ENCODE peak calls at places on chromosome 19, in four cellular contexts. One of them, this sample, is unnamed.

GRCh38 chr19:400976-401835 is 7.7 kb downstream of the C2CD4C start:
- DNase-seq in HepG2: no peak
- DNase-seq in A549: no peak
- DNase-seq in GM12878: no peak
- DNase-seq in this sample: no peak

GRCh38 chr19:48807590-48808308 is 3.1 kb downstream of the BCAT2 start:
- DNase-seq in HepG2: peak; percentile 50
- DNase-seq in A549: no peak
- DNase-seq in GM12878: no peak
- DNase-seq in this sample: peak; percentile 30

GRCh38 chr19:44891016-44891882 is at the start of gene TOMM40:
- DNase-seq in HepG2: peak; percentile 99
- DNase-seq in A549: peak; percentile 99
- DNase-seq in GM12878: no peak
- DNase-seq in this sample: no peak

GRCh38 chr19:927707-928401 is 2.0 kb downstream of the ARID3A start:
- DNase-seq in HepG2: no peak
- DNase-seq in A549: no peak
- DNase-seq in GM12878: no peak
- DNase-seq in this sample: no peak

GRCh38 chr19:2233601-2234280 is 2.4 kb downstream of the PLEKHJ1 start:
- DNase-seq in HepG2: no peak
- DNase-seq in A549: no peak
- DNase-seq in GM12878: no peak
- DNase-seq in this sample: no peak

GRCh38 chr19:2887391-2887914 is 13.3 kb upstream of the ZNF57 start:
- DNase-seq in HepG2: peak; percentile 76
- DNase-seq in A549: peak; percentile 46
- DNase-seq in GM12878: no peak
- DNase-seq in this sample: peak; percentile 46

GRCh38 chr19:1910169-1910568 is 5.0 kb downstream of the ADAT3 start:
- DNase-seq in HepG2: no peak
- DNase-seq in A549: no peak
- DNase-seq in GM12878: no peak
- DNase-seq in this sample: no peak

GRCh38 chr19:42269518-42270345 is 680 bp downstream of the CIC start:
- DNase-seq in HepG2: no peak
- DNase-seq in A549: no peak
- DNase-seq in GM12878: no peak
- DNase-seq in this sample: no peak

GRCh38 chr19:47445937-47446402 is 25.7 kb downstream of the SLC8A2 start:
- DNase-seq in HepG2: no peak
- DNase-seq in A549: no peak
- DNase-seq in GM12878: no peak
- DNase-seq in this sample: peak; percentile 61

GRCh38 chr19:6065685-6066365 is 44.5 kb downstream of the RFX2 start:
- DNase-seq in HepG2: peak; percentile 87
- DNase-seq in A549: peak; percentile 66
- DNase-seq in GM12878: no peak
- DNase-seq in this sample: peak; percentile 88

GRCh38 chr19:2325261-2326046 is 2.9 kb downstream of the LSM7 start:
- DNase-seq in HepG2: no peak
- DNase-seq in A549: no peak
- DNase-seq in GM12878: no peak
- DNase-seq in this sample: no peak

GRCh38 chr19:860481-861098 is 1.1 kb downstream of the CFD start:
- DNase-seq in HepG2: peak; percentile 53
- DNase-seq in A549: peak; percentile 75
- DNase-seq in GM12878: no peak
- DNase-seq in this sample: peak; percentile 91

GRCh38 chr19:737591-738093 is 13.3 kb upstream of the MISP start:
- DNase-seq in HepG2: peak; percentile 41
- DNase-seq in A549: peak; percentile 55
- DNase-seq in GM12878: no peak
- DNase-seq in this sample: peak; percentile 91

GRCh38 chr19:6378036-6378435 is 2.3 kb upstream of the PSPN start:
- DNase-seq in HepG2: no peak
- DNase-seq in A549: no peak
- DNase-seq in GM12878: no peak
- DNase-seq in this sample: no peak

GRCh38 chr19:46618670-46619231 is 6.1 kb downstream of the PTGIR start:
- DNase-seq in HepG2: no peak
- DNase-seq in A549: no peak
- DNase-seq in GM12878: peak; percentile 77
- DNase-seq in this sample: no peak

GRCh38 chr19:55352746-55353145 is 1.8 kb downstream of the COX6B2 start:
- DNase-seq in HepG2: no peak
- DNase-seq in A549: no peak
- DNase-seq in GM12878: no peak
- DNase-seq in this sample: no peak

GRCh38 chr19:8334458-8335342 is 8.4 kb downstream of the KANK3 start:
- DNase-seq in HepG2: peak; percentile 27
- DNase-seq in A549: peak; percentile 76
- DNase-seq in GM12878: no peak
- DNase-seq in this sample: peak; percentile 73
- TF ChIP-seq MAX in HepG2: no peak
- TF ChIP-seq MAX in A549: no peak
- TF ChIP-seq MAX in GM12878: no peak
- TF ChIP-seq MAX in this sample: no peak

DNA sequence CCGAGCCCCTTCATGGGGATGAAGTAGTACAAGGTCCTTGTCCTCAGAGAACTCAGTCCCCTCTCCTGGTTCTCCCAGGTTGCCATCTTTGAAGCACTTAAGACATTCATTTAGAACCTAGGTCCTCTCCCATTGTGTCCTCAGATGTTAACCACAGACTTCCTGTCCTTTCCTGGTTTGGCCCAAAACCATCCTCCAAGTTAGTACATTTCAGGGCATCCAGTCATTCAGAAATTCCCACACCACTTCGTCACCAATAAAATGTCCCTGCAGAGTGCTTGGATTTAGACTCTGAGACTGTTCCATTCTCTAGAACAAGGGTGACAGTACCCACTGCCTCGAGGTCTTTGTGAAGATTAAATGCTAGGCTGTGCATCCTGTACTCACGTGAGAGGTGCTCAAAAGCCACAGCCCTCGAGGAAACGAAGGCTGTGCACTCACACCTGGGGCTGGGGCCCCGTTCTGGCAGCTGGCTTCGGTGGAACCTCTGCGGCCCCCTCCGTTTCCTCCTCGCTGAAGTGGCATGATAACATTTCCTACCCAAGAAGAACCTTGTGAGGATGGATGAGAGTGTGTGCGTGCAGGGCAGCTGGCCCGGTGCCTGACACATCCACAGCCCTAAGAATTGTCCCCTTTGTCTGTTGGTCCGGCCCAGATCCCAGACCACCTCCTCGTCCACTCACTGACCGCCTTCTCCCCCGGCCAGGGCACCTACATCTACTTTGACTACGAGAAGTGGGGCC is 4.7 kb downstream of the LENG1 start:
- DNase-seq in HepG2: no peak
- DNase-seq in A549: no peak
- DNase-seq in GM12878: no peak
- DNase-seq in this sample: no peak
- TF ChIP-seq JUNB in HepG2: no peak
- TF ChIP-seq JUNB in A549: no peak
- TF ChIP-seq JUNB in GM12878: no peak
- TF ChIP-seq JUNB in this sample: no peak

DNA sequence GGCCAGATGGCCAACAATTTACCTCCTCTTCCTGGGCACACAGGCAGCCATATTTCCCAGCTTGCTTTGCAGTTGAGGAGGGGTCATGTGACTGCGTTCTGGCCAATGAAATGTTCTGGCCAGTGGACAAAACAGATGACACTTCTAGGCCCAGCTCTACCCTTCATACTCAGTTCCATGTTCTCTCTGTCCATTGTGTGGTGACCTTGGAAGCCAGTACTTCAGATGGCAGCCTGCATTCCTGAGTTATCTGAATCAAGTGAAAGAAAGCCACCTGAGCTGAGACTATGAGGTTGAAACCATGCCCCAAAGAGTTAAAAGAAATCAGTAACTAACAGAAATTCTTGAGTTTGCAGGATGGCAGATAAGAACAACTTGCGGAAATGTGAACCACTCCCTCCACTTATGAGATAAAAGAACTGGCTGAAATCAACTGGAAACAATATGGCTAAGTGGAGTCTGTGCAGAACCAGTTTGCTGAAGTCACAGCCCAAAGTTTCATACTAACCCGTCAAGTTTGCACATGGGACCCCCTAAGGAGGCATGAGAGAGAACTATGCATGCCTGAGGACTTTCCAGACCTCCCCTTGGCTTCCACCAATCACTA is 8.1 kb downstream of the FAM187B start:
- DNase-seq in HepG2: no peak
- DNase-seq in A549: no peak
- DNase-seq in GM12878: no peak
- DNase-seq in this sample: peak; percentile 61
- TF ChIP-seq MAX in HepG2: no peak
- TF ChIP-seq MAX in A549: no peak
- TF ChIP-seq MAX in GM12878: no peak
- TF ChIP-seq MAX in this sample: no peak

DNA sequence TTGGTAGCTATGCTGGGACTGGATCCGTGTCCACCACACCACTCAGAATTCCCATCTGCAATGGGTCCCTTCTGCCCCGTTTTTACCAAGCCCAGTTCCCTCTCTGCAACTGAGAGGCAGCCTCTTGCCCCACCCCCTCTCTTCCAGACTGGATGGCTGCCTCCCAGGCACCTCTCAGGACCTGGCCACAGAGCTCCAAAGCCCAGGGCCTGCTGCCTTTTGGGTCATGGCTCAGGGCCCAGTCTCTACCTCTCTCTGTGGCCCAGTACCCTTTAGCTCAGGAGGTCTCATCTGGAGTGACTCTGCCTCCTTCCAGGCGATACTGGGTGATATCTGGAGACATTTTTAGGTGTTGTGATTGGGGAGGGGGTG is 10.3 kb upstream of the ZBTB7A start:
- DNase-seq in HepG2: no peak
- DNase-seq in A549: no peak
- DNase-seq in GM12878: no peak
- DNase-seq in this sample: no peak
- TF ChIP-seq JUNB in HepG2: no peak
- TF ChIP-seq JUNB in A549: no peak
- TF ChIP-seq JUNB in GM12878: no peak
- TF ChIP-seq JUNB in this sample: no peak

GRCh38 chr19:9850235-9850959 is 15.3 kb downstream of the PIN1 start:
- DNase-seq in HepG2: no peak
- DNase-seq in A549: no peak
- DNase-seq in GM12878: no peak
- DNase-seq in this sample: no peak
- TF ChIP-seq MAX in HepG2: no peak
- TF ChIP-seq MAX in A549: no peak
- TF ChIP-seq MAX in GM12878: no peak
- TF ChIP-seq MAX in this sample: no peak

This sample was measured in K562.